ENCODE peak calls at places on chromosomes 4 and X, in five cellular contexts. N is GM04504; Z is activated CD8-positive, alpha-beta memory T cell treated with anti-CD3 and anti-CD28 coated beads for 48 hours; X is NCI-H774; L is NCI-H2029. M is an unnamed sample.

GRCh38 chr4:113094802-113095201 is 45.3 kb downstream of the ANK2 start:
- DNase-seq in Z (no peak), N (no peak), X (no peak), L (no peak), M (no peak)

GRCh38 chrX:103446665-103447302 is 70.4 kb downstream of the BEX3 start:
- DNase-seq in N (no peak), Z (no peak), L (no peak), X (no peak), M (no peak)

GRCh38 chr4:71004281-71004851 is 10.9 kb downstream of the DCK start:
- DNase-seq in N (no peak), L (no peak), Z (no peak), X (no peak), M (no peak)

GRCh38 chr4:5024673-5025072 is 5.4 kb upstream of the CYTL1 start:
- DNase-seq in Z (no peak), L (no peak), X (no peak), N (peak; percentile 63), M (no peak)

GRCh38 chr4:130077275-130077674 is 981.3 kb downstream of the C4orf33 start:
- DNase-seq in L (no peak), Z (no peak), X (no peak), N (peak; percentile 17), M (no peak)

GRCh38 chrX:153075366-153075765 is 3.1 kb downstream of the PNMA6A start:
- DNase-seq in L (no peak), Z (no peak), X (no peak), N (no peak), M (no peak)

GRCh38 chr4:38075370-38076152 is 115.4 kb downstream of the PTTG2 start:
- DNase-seq in X (no peak), L (no peak), Z (no peak), N (no peak), M (no peak)

GRCh38 chr4:79178770-79179169 is 147.1 kb downstream of the NAA11 start:
- DNase-seq in N (no peak), Z (no peak), X (no peak), L (no peak), M (no peak)

GRCh38 chr4:102606261-102606660 is 105.1 kb downstream of the NFKB1 start:
- DNase-seq in X (no peak), Z (no peak), L (no peak), N (no peak), M (no peak)

GRCh38 chr4:48173055-48173991 is 39.3 kb upstream of the TXK start:
- DNase-seq in X (no peak), Z (no peak), N (peak; percentile 52), L (no peak), M (no peak)

GRCh38 chrX:96480081-96480480 is 204.6 kb upstream of the DIAPH2 start:
- DNase-seq in Z (no peak), X (no peak), L (no peak), N (peak; percentile 2), M (no peak)

GRCh38 chrX:46407036-46407752 is 138.0 kb downstream of the ZNF674 start:
- DNase-seq in L (no peak), Z (no peak), N (peak; percentile 15), X (no peak), M (no peak)

GRCh38 chr4:109410226-109410625 is 23.4 kb upstream of the SEC24B start:
- DNase-seq in L (no peak), N (no peak), X (no peak), Z (no peak), M (no peak)

GRCh38 chr4:127783026-127783769 is 1.1 kb downstream of the HSPA4L start:
- DNase-seq in Z (no peak), L (no peak), N (peak; percentile 9), X (peak; percentile 26), M (no peak)

GRCh38 chr4:1573830-1574459 is 110.2 kb downstream of the FAM53A start:
- DNase-seq in N (no peak), X (no peak), Z (no peak), L (no peak), M (no peak)

GRCh38 chr4:7371122-7371941 is 63.4 kb downstream of the PSAPL1 start:
- DNase-seq in X (no peak), L (no peak), Z (no peak), N (no peak), M (no peak)

M was measured in GM12864.